ENCODE peak calls at places on chromosomes 6 and 20, in eight cellular contexts. Z is breast epithelium, W is fibroblast of the aortic adventitia, S is choroid plexus epithelial cell, U is astrocyte, J is cardiac fibroblast, Q is spleen, I is lower lobe of right lung. B is an unnamed sample.

GRCh38 chr6:15305496-15305895 is 59.6 kb downstream of the JARID2 start:
- DNase-seq in Z (no peak), W (no peak), S (no peak), U (no peak), J (no peak), Q (no peak), I (no peak), B (peak; percentile 74)

GRCh38 chr20:18190466-18191233 is 53.0 kb downstream of the KAT14 start:
- DNase-seq in Z (no peak), W (no peak), S (peak; percentile 91), U (no peak), J (no peak), Q (no peak), I (no peak), B (no peak)

GRCh38 chr6:55758156-55758942 is 117.0 kb downstream of the BMP5 start:
- DNase-seq in Z (no peak), W (peak; percentile 83), S (peak; percentile 91), U (peak; percentile 68), J (peak; percentile 94), Q (no peak), I (no peak), B (no peak)

GRCh38 chr20:33702861-33703260 is 16.7 kb upstream of the E2F1 start:
- DNase-seq in Z (no peak), W (no peak), S (no peak), U (no peak), J (no peak), Q (no peak), I (no peak), B (no peak)

GRCh38 chr6:131761061-131761761 is 46.6 kb upstream of the ENPP1 start:
- DNase-seq in Z (no peak), W (peak; percentile 68), S (peak; percentile 14), U (peak; percentile 90), J (peak; percentile 54), Q (no peak), I (no peak), B (no peak)

GRCh38 chr6:131368077-131368911 is 204.7 kb upstream of the ARG1 start:
- DNase-seq in Z (peak; percentile 61), W (peak; percentile 72), S (peak; percentile 29), U (peak; percentile 33), J (peak; percentile 6), Q (no peak), I (peak; percentile 61), B (peak; percentile 54)

GRCh38 chr6:161838306-161839035 is 564.6 kb upstream of the AGPAT4 start:
- DNase-seq in Z (no peak), W (no peak), S (no peak), U (no peak), J (no peak), Q (no peak), I (no peak), B (no peak)

GRCh38 chr20:62043131-62043914 is 22.4 kb downstream of the TAF4 start:
- DNase-seq in Z (no peak), W (no peak), S (peak; percentile 64), U (no peak), J (peak; percentile 63), Q (peak; percentile 72), I (peak; percentile 61), B (no peak)

GRCh38 chr6:46378882-46379405 is 112.3 kb downstream of the RCAN2 start:
- DNase-seq in Z (no peak), W (no peak), S (no peak), U (no peak), J (no peak), Q (no peak), I (no peak), B (no peak)

GRCh38 chr20:11553603-11554002 is 364.1 kb upstream of the BTBD3 start:
- DNase-seq in Z (no peak), W (peak; percentile 20), S (peak; percentile 51), U (no peak), J (peak; percentile 33), Q (no peak), I (no peak), B (no peak)

GRCh38 chr6:157880534-157880933 is 57.5 kb downstream of the SNX9 start:
- DNase-seq in Z (no peak), W (no peak), S (no peak), U (no peak), J (no peak), Q (no peak), I (no peak), B (no peak)

GRCh38 chr6:144156334-144156733 is 6.0 kb downstream of the STX11 start:
- DNase-seq in Z (no peak), W (peak; percentile 51), S (peak; percentile 75), U (no peak), J (no peak), Q (no peak), I (no peak), B (peak; percentile 33)

GRCh38 chr6:80437186-80437585 is 330.7 kb downstream of the BCKDHB start:
- DNase-seq in Z (no peak), W (peak; percentile 94), S (no peak), U (peak; percentile 81), J (peak; percentile 66), Q (no peak), I (no peak), B (no peak)

GRCh38 chr6:165973473-165973872 is 194.2 kb downstream of the TBXT start:
- DNase-seq in Z (no peak), W (no peak), S (no peak), U (no peak), J (no peak), Q (no peak), I (no peak), B (no peak)

GRCh38 chr6:170271771-170272314 is 19.0 kb downstream of the DLL1 start:
- DNase-seq in Z (no peak), W (no peak), S (no peak), U (no peak), J (no peak), Q (peak; percentile 93), I (peak; percentile 84), B (peak; percentile 92)

GRCh38 chr6:75244063-75244575 is 518 bp upstream of the COX7A2 start:
- DNase-seq in Z (no peak), W (no peak), S (no peak), U (no peak), J (no peak), Q (no peak), I (no peak), B (no peak)

GRCh38 chr6:25032964-25033363 is 97.2 kb upstream of the RIPOR2 start:
- DNase-seq in Z (no peak), W (no peak), S (no peak), U (no peak), J (no peak), Q (no peak), I (no peak), B (no peak)

GRCh38 chr6:27517928-27518787 is 45.3 kb upstream of the ZNF184 start:
- DNase-seq in Z (no peak), W (no peak), S (no peak), U (no peak), J (no peak), Q (no peak), I (no peak), B (peak; percentile 47)

GRCh38 chr6:151025076-151025475 is 159.6 kb downstream of the MTHFD1L start:
- DNase-seq in Z (no peak), W (no peak), S (no peak), U (no peak), J (no peak), Q (no peak), I (no peak), B (no peak)

GRCh38 chr20:60424267-60424904 is 466.2 kb downstream of the CDH26 start:
- DNase-seq in Z (no peak), W (no peak), S (no peak), U (no peak), J (no peak), Q (no peak), I (no peak), B (no peak)

GRCh38 chr20:17616480-17617211 is 46.8 kb downstream of the DSTN start:
- DNase-seq in Z (no peak), W (no peak), S (no peak), U (no peak), J (no peak), Q (peak; percentile 74), I (peak; percentile 41), B (no peak)

GRCh38 chr6:33108307-33108706 is 32.5 kb downstream of the HLA-DPB1 start:
- DNase-seq in Z (no peak), W (no peak), S (no peak), U (no peak), J (no peak), Q (no peak), I (no peak), B (no peak)
- TF ChIP-seq CTCF in Z (no peak), W (no peak), S (no peak), U (no peak), J (no peak), Q (no peak), I (no peak), B (no peak)

DNA sequence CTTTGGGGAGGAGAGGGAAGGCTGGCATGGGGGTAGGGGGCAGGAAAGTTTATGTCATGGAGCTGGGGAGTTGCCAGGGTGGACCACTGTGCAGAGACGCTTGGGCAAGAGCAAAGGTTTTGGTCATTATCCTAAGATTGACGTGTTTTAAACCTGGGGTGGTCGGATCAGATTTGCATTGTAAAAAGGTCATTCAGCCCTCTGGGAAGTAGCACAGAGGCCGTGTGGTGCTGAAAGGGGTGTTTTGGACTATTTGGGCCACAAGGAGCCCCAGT is 184.7 kb downstream of the ANKRD60 start:
- DNase-seq in Z (no peak), W (no peak), S (no peak), U (no peak), J (no peak), Q (no peak), I (no peak), B (no peak)
- H3K4me3 ChIP-seq in Z (no peak overlapping the region), W (no peak overlapping the region), S (no peak overlapping the region), U (no peak overlapping the region), J (no peak overlapping the region), Q (no peak overlapping the region), I (no peak overlapping the region), B (no peak overlapping the region)

GRCh38 chr6:145895802-145896201 is 68.4 kb downstream of the SHPRH start:
- DNase-seq in Z (no peak), W (peak; percentile 29), S (peak; percentile 56), U (no peak), J (peak; percentile 48), Q (no peak), I (no peak), B (no peak)
- TF ChIP-seq CTCF in Z (no peak), W (peak; percentile 26), S (peak; percentile 58), U (peak; percentile 21), J (peak; percentile 41), Q (no peak), I (no peak), B (no peak)

GRCh38 chr6:153140299-153140698 is 9.2 kb upstream of the RGS17 start:
- DNase-seq in Z (no peak), W (no peak), S (no peak), U (no peak), J (no peak), Q (no peak), I (no peak), B (no peak)
- H3K4me3 ChIP-seq in Z (no peak overlapping the region), W (no peak overlapping the region), S (no peak overlapping the region), U (no peak overlapping the region), J (no peak overlapping the region), Q (no peak overlapping the region), I (no peak overlapping the region), B (no peak overlapping the region)